ENCODE peak calls at places on chromosomes 6 and 20, in nine cellular contexts. One of them, this sample, is unnamed.

GRCh38 chr6:80676386-80676785 is 569.9 kb downstream of the BCKDHB start:
- DNase-seq in CD8-positive, alpha-beta T cell: no peak
- DNase-seq in A673: no peak
- DNase-seq in thoracic aorta: no peak
- DNase-seq in adrenal gland: no peak
- DNase-seq in endodermal cell: no peak
- DNase-seq in ovary: no peak
- DNase-seq in A549: no peak
- DNase-seq in left lung: no peak
- DNase-seq in this sample: no peak

GRCh38 chr20:58714923-58715708 is 22.5 kb downstream of the NPEPL1 start:
- DNase-seq in thoracic aorta: no peak
- DNase-seq in CD8-positive, alpha-beta T cell: no peak
- DNase-seq in endodermal cell: peak
- DNase-seq in left lung: peak
- DNase-seq in adrenal gland: peak
- DNase-seq in A673: no peak
- DNase-seq in ovary: peak
- DNase-seq in A549: no peak
- DNase-seq in this sample: no peak

GRCh38 chr6:9482030-9482731 is 932.7 kb downstream of the TFAP2A start:
- DNase-seq in endodermal cell: no peak
- DNase-seq in A549: peak
- DNase-seq in CD8-positive, alpha-beta T cell: no peak
- DNase-seq in thoracic aorta: no peak
- DNase-seq in ovary: no peak
- DNase-seq in adrenal gland: no peak
- DNase-seq in left lung: no peak
- DNase-seq in A673: peak
- DNase-seq in this sample: no peak

GRCh38 chr20:35192071-35192872 is 20.4 kb downstream of the PROCR start:
- DNase-seq in A549: no peak
- DNase-seq in endodermal cell: no peak
- DNase-seq in ovary: peak
- DNase-seq in adrenal gland: no peak
- DNase-seq in thoracic aorta: no peak
- DNase-seq in left lung: no peak
- DNase-seq in A673: no peak
- DNase-seq in CD8-positive, alpha-beta T cell: no peak
- DNase-seq in this sample: no peak

GRCh38 chr6:43250992-43251373 is 7.7 kb downstream of the TTBK1 start:
- DNase-seq in thoracic aorta: no peak
- DNase-seq in endodermal cell: peak
- DNase-seq in CD8-positive, alpha-beta T cell: no peak
- DNase-seq in A549: no peak
- DNase-seq in left lung: no peak
- DNase-seq in adrenal gland: no peak
- DNase-seq in ovary: no peak
- DNase-seq in A673: no peak
- DNase-seq in this sample: no peak

GRCh38 chr6:101286146-101286545 is 107.4 kb upstream of the GRIK2 start:
- DNase-seq in adrenal gland: no peak
- DNase-seq in thoracic aorta: no peak
- DNase-seq in left lung: no peak
- DNase-seq in ovary: no peak
- DNase-seq in endodermal cell: no peak
- DNase-seq in A673: no peak
- DNase-seq in A549: no peak
- DNase-seq in CD8-positive, alpha-beta T cell: no peak
- DNase-seq in this sample: no peak

GRCh38 chr20:432208-432607 is 24.1 kb downstream of the RBCK1 start:
- DNase-seq in thoracic aorta: no peak
- DNase-seq in adrenal gland: peak
- DNase-seq in ovary: no peak
- DNase-seq in CD8-positive, alpha-beta T cell: no peak
- DNase-seq in left lung: no peak
- DNase-seq in A673: no peak
- DNase-seq in endodermal cell: no peak
- DNase-seq in A549: no peak
- DNase-seq in this sample: no peak

GRCh38 chr6:161434921-161435411 is 161.1 kb upstream of the AGPAT4 start:
- DNase-seq in A673: no peak
- DNase-seq in endodermal cell: no peak
- DNase-seq in A549: peak
- DNase-seq in ovary: no peak
- DNase-seq in CD8-positive, alpha-beta T cell: no peak
- DNase-seq in adrenal gland: peak
- DNase-seq in thoracic aorta: no peak
- DNase-seq in left lung: no peak
- DNase-seq in this sample: no peak

GRCh38 chr20:15342987-15343639 is 1005.7 kb upstream of the FLRT3 start:
- DNase-seq in left lung: no peak
- DNase-seq in adrenal gland: no peak
- DNase-seq in CD8-positive, alpha-beta T cell: no peak
- DNase-seq in endodermal cell: no peak
- DNase-seq in ovary: no peak
- DNase-seq in A549: no peak
- DNase-seq in thoracic aorta: no peak
- DNase-seq in A673: no peak
- DNase-seq in this sample: no peak

GRCh38 chr6:20497200-20497820 is 36.9 kb upstream of the CDKAL1 start:
- DNase-seq in CD8-positive, alpha-beta T cell: no peak
- DNase-seq in A673: no peak
- DNase-seq in A549: no peak
- DNase-seq in adrenal gland: no peak
- DNase-seq in ovary: no peak
- DNase-seq in left lung: no peak
- DNase-seq in endodermal cell: peak
- DNase-seq in thoracic aorta: no peak
- DNase-seq in this sample: no peak

GRCh38 chr6:41965429-41966213 is 24.0 kb upstream of the CCND3 start:
- DNase-seq in CD8-positive, alpha-beta T cell: no peak
- DNase-seq in A673: no peak
- DNase-seq in adrenal gland: peak
- DNase-seq in A549: no peak
- DNase-seq in endodermal cell: peak
- DNase-seq in ovary: no peak
- DNase-seq in thoracic aorta: no peak
- DNase-seq in left lung: no peak
- DNase-seq in this sample: no peak

GRCh38 chr20:19083136-19083621 is 129.3 kb upstream of the SLC24A3 start:
- DNase-seq in A549: no peak
- DNase-seq in adrenal gland: no peak
- DNase-seq in left lung: no peak
- DNase-seq in thoracic aorta: no peak
- DNase-seq in CD8-positive, alpha-beta T cell: no peak
- DNase-seq in ovary: no peak
- DNase-seq in A673: no peak
- DNase-seq in endodermal cell: no peak
- DNase-seq in this sample: no peak

DNA sequence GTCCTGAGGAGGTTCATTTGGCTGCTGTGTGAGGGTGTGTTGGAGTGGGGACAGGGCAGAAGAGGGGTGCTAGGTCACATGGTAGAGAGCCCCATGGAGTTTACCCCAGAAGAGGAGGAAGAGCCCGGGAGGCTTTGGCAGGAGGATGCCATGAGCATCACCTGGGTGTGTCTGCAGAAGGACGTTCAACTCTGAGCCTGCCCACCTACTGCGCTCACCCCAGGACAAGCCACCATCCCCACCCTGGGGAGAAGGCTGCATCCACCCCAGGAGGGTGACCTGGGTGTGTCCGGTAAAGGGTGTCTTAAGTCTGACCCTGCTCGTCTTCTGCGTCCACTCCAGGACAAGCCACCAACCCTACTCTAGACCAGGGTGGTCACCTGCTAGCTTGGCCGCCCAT is 8.5 kb upstream of the RPS6KA2 start:
- DNase-seq in A549: no peak
- DNase-seq in adrenal gland: no peak
- DNase-seq in endodermal cell: no peak
- DNase-seq in A673: no peak
- DNase-seq in thoracic aorta: no peak
- DNase-seq in CD8-positive, alpha-beta T cell: no peak
- DNase-seq in left lung: no peak
- DNase-seq in ovary: no peak
- DNase-seq in this sample: no peak
- H3K27ac ChIP-seq in A549: no peak
- H3K27ac ChIP-seq in adrenal gland: peak
- H3K27ac ChIP-seq in endodermal cell: no peak
- H3K27ac ChIP-seq in A673: no peak
- H3K27ac ChIP-seq in thoracic aorta: no peak
- H3K27ac ChIP-seq in CD8-positive, alpha-beta T cell: no peak
- H3K27ac ChIP-seq in left lung: no peak
- H3K27ac ChIP-seq in ovary: no peak
- H3K27ac ChIP-seq in this sample: no peak

GRCh38 chr6:138680085-138680484 is 93.5 kb upstream of the CCDC28A start:
- DNase-seq in ovary: no peak
- DNase-seq in adrenal gland: no peak
- DNase-seq in A673: no peak
- DNase-seq in endodermal cell: no peak
- DNase-seq in A549: no peak
- DNase-seq in CD8-positive, alpha-beta T cell: no peak
- DNase-seq in thoracic aorta: no peak
- DNase-seq in left lung: no peak
- DNase-seq in this sample: no peak

GRCh38 chr6:138685257-138685656 is 88.3 kb upstream of the CCDC28A start:
- DNase-seq in A673: no peak
- DNase-seq in CD8-positive, alpha-beta T cell: no peak
- DNase-seq in left lung: no peak
- DNase-seq in ovary: no peak
- DNase-seq in adrenal gland: no peak
- DNase-seq in endodermal cell: no peak
- DNase-seq in thoracic aorta: no peak
- DNase-seq in A549: no peak
- DNase-seq in this sample: no peak

GRCh38 chr6:138678168-138678567 is 95.4 kb upstream of the CCDC28A start:
- DNase-seq in endodermal cell: no peak
- DNase-seq in CD8-positive, alpha-beta T cell: no peak
- DNase-seq in adrenal gland: no peak
- DNase-seq in left lung: no peak
- DNase-seq in thoracic aorta: no peak
- DNase-seq in A673: no peak
- DNase-seq in A549: no peak
- DNase-seq in ovary: no peak
- DNase-seq in this sample: no peak

GRCh38 chr6:138685781-138686180 is 87.8 kb upstream of the CCDC28A start:
- DNase-seq in thoracic aorta: no peak
- DNase-seq in endodermal cell: no peak
- DNase-seq in A549: no peak
- DNase-seq in left lung: no peak
- DNase-seq in ovary: no peak
- DNase-seq in A673: no peak
- DNase-seq in CD8-positive, alpha-beta T cell: no peak
- DNase-seq in adrenal gland: no peak
- DNase-seq in this sample: no peak

GRCh38 chr6:138682722-138683521 is 90.6 kb upstream of the CCDC28A start:
- DNase-seq in A549: no peak
- DNase-seq in A673: no peak
- DNase-seq in adrenal gland: no peak
- DNase-seq in ovary: no peak
- DNase-seq in endodermal cell: no peak
- DNase-seq in thoracic aorta: no peak
- DNase-seq in left lung: no peak
- DNase-seq in CD8-positive, alpha-beta T cell: no peak
- DNase-seq in this sample: no peak
- H3K27ac ChIP-seq in A549: no peak
- H3K27ac ChIP-seq in A673: no peak
- H3K27ac ChIP-seq in adrenal gland: no peak
- H3K27ac ChIP-seq in ovary: no peak
- H3K27ac ChIP-seq in endodermal cell: no peak
- H3K27ac ChIP-seq in thoracic aorta: no peak
- H3K27ac ChIP-seq in left lung: peak
- H3K27ac ChIP-seq in CD8-positive, alpha-beta T cell: no peak
- H3K27ac ChIP-seq in this sample: no peak

GRCh38 chr6:55774542-55775318 is 100.7 kb downstream of the BMP5 start:
- DNase-seq in left lung: no peak
- DNase-seq in A549: no peak
- DNase-seq in thoracic aorta: no peak
- DNase-seq in CD8-positive, alpha-beta T cell: no peak
- DNase-seq in adrenal gland: no peak
- DNase-seq in ovary: no peak
- DNase-seq in endodermal cell: no peak
- DNase-seq in A673: no peak
- DNase-seq in this sample: no peak

GRCh38 chr6:55777461-55777860 is 97.9 kb downstream of the BMP5 start:
- DNase-seq in CD8-positive, alpha-beta T cell: no peak
- DNase-seq in A549: no peak
- DNase-seq in ovary: no peak
- DNase-seq in adrenal gland: no peak
- DNase-seq in thoracic aorta: no peak
- DNase-seq in endodermal cell: no peak
- DNase-seq in left lung: no peak
- DNase-seq in A673: no peak
- DNase-seq in this sample: no peak

GRCh38 chr6:55778704-55779103 is 96.7 kb downstream of the BMP5 start:
- DNase-seq in left lung: no peak
- DNase-seq in CD8-positive, alpha-beta T cell: no peak
- DNase-seq in A549: no peak
- DNase-seq in thoracic aorta: no peak
- DNase-seq in adrenal gland: no peak
- DNase-seq in endodermal cell: no peak
- DNase-seq in ovary: no peak
- DNase-seq in A673: no peak
- DNase-seq in this sample: no peak

GRCh38 chr6:55773620-55774019 is 101.8 kb downstream of the BMP5 start:
- DNase-seq in endodermal cell: no peak
- DNase-seq in A673: no peak
- DNase-seq in adrenal gland: no peak
- DNase-seq in ovary: no peak
- DNase-seq in A549: no peak
- DNase-seq in thoracic aorta: no peak
- DNase-seq in CD8-positive, alpha-beta T cell: no peak
- DNase-seq in left lung: no peak
- DNase-seq in this sample: no peak

GRCh38 chr6:55776131-55776530 is 99.3 kb downstream of the BMP5 start:
- DNase-seq in A673: no peak
- DNase-seq in left lung: no peak
- DNase-seq in A549: no peak
- DNase-seq in thoracic aorta: no peak
- DNase-seq in adrenal gland: no peak
- DNase-seq in CD8-positive, alpha-beta T cell: no peak
- DNase-seq in endodermal cell: no peak
- DNase-seq in ovary: no peak
- DNase-seq in this sample: no peak
- H3K27ac ChIP-seq in A673: no peak
- H3K27ac ChIP-seq in left lung: no peak
- H3K27ac ChIP-seq in A549: no peak
- H3K27ac ChIP-seq in thoracic aorta: no peak
- H3K27ac ChIP-seq in adrenal gland: no peak
- H3K27ac ChIP-seq in CD8-positive, alpha-beta T cell: no peak
- H3K27ac ChIP-seq in endodermal cell: no peak
- H3K27ac ChIP-seq in ovary: no peak
- H3K27ac ChIP-seq in this sample: no peak

DNA sequence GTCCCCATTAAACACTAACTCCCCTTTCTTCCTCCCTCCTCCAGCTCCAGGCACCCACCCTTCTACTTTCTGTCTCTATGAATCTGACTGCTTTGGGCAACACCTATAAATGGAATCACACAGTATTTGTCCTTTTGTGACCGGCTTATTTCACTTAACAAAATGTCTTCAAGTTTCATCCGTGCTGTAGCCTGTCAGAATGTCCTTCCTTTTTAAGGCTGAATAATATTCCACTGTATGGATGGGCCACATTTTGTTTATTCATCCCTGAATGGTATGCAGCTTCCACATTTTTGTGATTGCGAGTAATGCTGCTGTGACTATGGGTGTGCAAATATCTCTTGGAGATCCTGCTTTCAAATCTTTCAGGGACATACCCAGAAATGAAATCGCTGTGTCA is 28.4 kb downstream of the BMP7 start:
- DNase-seq in CD8-positive, alpha-beta T cell: no peak
- DNase-seq in A549: no peak
- DNase-seq in thoracic aorta: no peak
- DNase-seq in left lung: no peak
- DNase-seq in adrenal gland: no peak
- DNase-seq in endodermal cell: no peak
- DNase-seq in ovary: no peak
- DNase-seq in A673: no peak
- DNase-seq in this sample: no peak
- H3K27ac ChIP-seq in CD8-positive, alpha-beta T cell: no peak
- H3K27ac ChIP-seq in A549: no peak
- H3K27ac ChIP-seq in thoracic aorta: no peak
- H3K27ac ChIP-seq in left lung: no peak
- H3K27ac ChIP-seq in adrenal gland: no peak
- H3K27ac ChIP-seq in endodermal cell: no peak
- H3K27ac ChIP-seq in ovary: no peak
- H3K27ac ChIP-seq in A673: no peak
- H3K27ac ChIP-seq in this sample: no peak